ENCODE peak calls at places on chromosomes 11 and 22, in six cellular contexts. H is MM.1S, W is BE2C, X is aorta, P is prostate gland, Y is brain microvascular endothelial cell. R is an unnamed sample.

GRCh38 chr11:59172345-59173079 is 580 bp downstream of the DTX4 start:
- DNase-seq in P (no peak), Y (no peak), W (no peak), H (peak), X (no peak), R (no peak)

GRCh38 chr11:130801287-130802146 is 114.8 kb downstream of the SNX19 start:
- DNase-seq in P (no peak), H (peak), W (no peak), Y (peak), X (no peak), R (no peak)

GRCh38 chr11:71356280-71356876 is 91.8 kb downstream of the DHCR7 start:
- DNase-seq in Y (no peak), P (no peak), W (no peak), X (no peak), H (no peak), R (no peak)

GRCh38 chr11:122727101-122727929 is 71.8 kb downstream of the UBASH3B start:
- DNase-seq in X (no peak), W (no peak), H (peak), P (no peak), Y (no peak), R (no peak)

GRCh38 chr11:3824714-3825472 is 15.9 kb downstream of the RHOG start:
- DNase-seq in H (peak), X (peak), W (peak), Y (peak), P (no peak), R (no peak)

GRCh38 chr11:121540627-121541026 is 87.9 kb upstream of the SORL1-AS1 start:
- DNase-seq in Y (no peak), W (no peak), P (no peak), X (no peak), H (no peak), R (no peak)

GRCh38 chr11:101618691-101619090 is 34.9 kb upstream of the TRPC6 start:
- DNase-seq in X (no peak), Y (peak), H (no peak), W (no peak), P (no peak), R (peak)

GRCh38 chr11:6618117-6619020 is 853 bp downstream of the TPP1 start:
- DNase-seq in H (no peak), Y (peak), W (no peak), X (no peak), P (peak), R (peak)

GRCh38 chr22:48944756-48945620 is 882.7 kb downstream of the BRD1 start:
- DNase-seq in W (no peak), P (no peak), X (peak), Y (no peak), H (no peak), R (no peak)

GRCh38 chr11:65424200-65425104 is 1.9 kb downstream of the NEAT1 start:
- DNase-seq in P (no peak), X (peak), W (peak), Y (peak), H (peak), R (no peak)

GRCh38 chr11:12019337-12019736 is 10.9 kb upstream of the DKK3 start:
- DNase-seq in Y (no peak), X (no peak), P (peak), W (no peak), H (no peak), R (peak)

GRCh38 chr22:37624017-37624365 is 15.4 kb downstream of the GGA1 start:
- DNase-seq in H (no peak), X (no peak), P (no peak), W (no peak), Y (no peak), R (no peak)

GRCh38 chr11:36091256-36091811 is 147.5 kb downstream of the LDLRAD3 start:
- DNase-seq in P (no peak), X (no peak), W (no peak), H (no peak), Y (peak), R (no peak)

GRCh38 chr11:66934971-66935779 is 23.0 kb downstream of the PC start:
- DNase-seq in H (no peak), Y (no peak), X (no peak), P (no peak), W (no peak), R (peak)

GRCh38 chr11:9253086-9253485 is 12.1 kb downstream of the DENND5A start:
- DNase-seq in X (no peak), H (no peak), P (peak), W (no peak), Y (no peak), R (no peak)

GRCh38 chr11:23403210-23404185 is 543.2 kb upstream of the CCDC179 start:
- DNase-seq in H (no peak), X (peak), W (no peak), Y (no peak), P (no peak), R (no peak)

GRCh38 chr11:28342704-28343103 is 234.5 kb downstream of the METTL15 start:
- DNase-seq in X (no peak), W (no peak), P (no peak), Y (no peak), H (no peak), R (no peak)

GRCh38 chr22:19497245-19497644 is 17.5 kb downstream of the CDC45 start:
- DNase-seq in P (no peak), X (no peak), H (no peak), W (peak), Y (peak), R (peak)

GRCh38 chr11:4154503-4154902 is 59.9 kb downstream of the RRM1 start:
- DNase-seq in X (no peak), H (no peak), W (no peak), Y (no peak), P (no peak), R (no peak)

GRCh38 chr22:39900306-39901227 is at the start of gene GRAP2:
- DNase-seq in X (no peak), P (no peak), H (peak), Y (no peak), W (no peak), R (no peak)

GRCh38 chr11:100515087-100515486 is 172.0 kb upstream of the ARHGAP42 start:
- DNase-seq in X (no peak), H (no peak), W (no peak), Y (peak), P (no peak), R (no peak)

GRCh38 chr22:40878937-40879336 is 17.0 kb upstream of the DNAJB7 start:
- DNase-seq in W (no peak), H (no peak), X (no peak), P (no peak), Y (no peak), R (no peak)

GRCh38 chr11:120343429-120343828 is 7.2 kb downstream of the ARHGEF12 start:
- DNase-seq in H (peak), W (no peak), X (no peak), Y (no peak), P (no peak), R (no peak)

GRCh38 chr11:75514596-75514995 is 11.1 kb downstream of the GDPD5 start:
- DNase-seq in W (no peak), H (no peak), X (no peak), Y (no peak), P (no peak), R (no peak)

GRCh38 chr11:65545853-65546216 is 12.3 kb downstream of the LTBP3 start:
- DNase-seq in W (no peak), X (no peak), Y (no peak), H (no peak), P (no peak), R (no peak)

GRCh38 chr11:27395556-27396258 is 32.7 kb upstream of the CCDC34 start:
- DNase-seq in W (no peak), P (peak), X (no peak), Y (no peak), H (no peak), R (no peak)

GRCh38 chr22:40684728-40685127 is 5.4 kb downstream of the MCHR1 start:
- DNase-seq in P (no peak), W (no peak), Y (no peak), X (no peak), H (no peak), R (no peak)

GRCh38 chr22:44272330-44272729 is 40.4 kb downstream of the SHISAL1 start:
- DNase-seq in W (no peak), H (no peak), Y (no peak), P (no peak), X (no peak), R (no peak)

GRCh38 chr11:19359425-19360000 is 118.8 kb upstream of the E2F8 start:
- DNase-seq in P (no peak), W (no peak), H (no peak), X (no peak), Y (no peak), R (no peak)

GRCh38 chr11:65920035-65920802 is 993 bp downstream of the DRAP1 start:
- DNase-seq in Y (no peak), P (no peak), H (no peak), W (peak), X (no peak), R (no peak)

GRCh38 chr11:279040-279965 is 1.1 kb downstream of the NLRP6 start:
- DNase-seq in H (no peak), Y (no peak), P (no peak), X (no peak), W (no peak), R (no peak)

GRCh38 chr11:278001-278951 is at the start of gene NLRP6:
- DNase-seq in X (no peak), P (no peak), W (no peak), Y (no peak), H (no peak), R (no peak)

GRCh38 chr11:280762-281485 is 2.7 kb downstream of the NLRP6 start:
- DNase-seq in H (no peak), P (no peak), Y (no peak), X (peak), W (no peak), R (no peak)

GRCh38 chr11:281486-282161 is 3.4 kb downstream of the NLRP6 start:
- DNase-seq in P (no peak), W (no peak), X (peak), Y (no peak), H (no peak), R (no peak)

DNA sequence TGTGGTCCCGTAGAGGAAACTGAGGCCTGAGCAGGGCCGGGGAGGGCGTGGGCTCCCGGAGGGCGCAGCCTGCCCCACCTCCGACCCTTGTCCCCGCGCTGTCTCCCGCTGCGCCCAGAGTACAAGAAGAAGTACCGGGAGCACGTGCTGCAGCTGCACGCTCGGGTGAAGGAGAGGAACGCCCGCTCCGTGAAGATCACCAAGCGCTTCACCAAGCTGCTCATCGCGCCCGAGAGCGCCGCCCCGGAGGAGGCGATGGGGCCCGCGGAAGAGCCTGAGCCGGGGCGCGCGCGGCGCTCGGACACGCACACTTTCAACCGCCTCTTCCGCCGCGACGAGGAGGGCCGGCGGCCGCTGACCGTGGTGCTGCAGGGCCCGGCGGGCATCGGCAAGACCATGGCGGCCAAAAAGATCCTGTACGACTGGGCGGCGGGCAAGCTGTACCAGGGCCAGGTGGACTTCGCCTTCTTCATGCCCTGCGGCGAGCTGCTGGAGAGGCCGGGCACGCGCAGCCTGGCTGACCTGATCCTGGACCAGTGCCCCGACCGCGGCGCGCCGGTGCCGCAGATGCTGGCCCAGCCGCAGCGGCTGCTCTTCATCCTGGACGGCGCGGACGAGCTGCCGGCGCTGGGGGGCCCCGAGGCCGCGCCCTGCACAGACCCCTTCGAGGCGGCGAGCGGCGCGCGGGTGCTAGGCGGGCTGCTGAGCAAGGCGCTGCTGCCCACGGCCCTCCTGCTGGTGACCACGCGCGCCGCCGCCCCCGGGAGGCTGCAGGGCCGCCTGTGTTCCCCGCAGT is 2.0 kb downstream of the NLRP6 start:
- DNase-seq in X (no peak), W (no peak), P (no peak), Y (no peak), H (no peak), R (no peak)
- H3K4me3 ChIP-seq in X (no peak), W (no peak), P (peak), Y (no peak), H (no peak), R (peak)

DNA sequence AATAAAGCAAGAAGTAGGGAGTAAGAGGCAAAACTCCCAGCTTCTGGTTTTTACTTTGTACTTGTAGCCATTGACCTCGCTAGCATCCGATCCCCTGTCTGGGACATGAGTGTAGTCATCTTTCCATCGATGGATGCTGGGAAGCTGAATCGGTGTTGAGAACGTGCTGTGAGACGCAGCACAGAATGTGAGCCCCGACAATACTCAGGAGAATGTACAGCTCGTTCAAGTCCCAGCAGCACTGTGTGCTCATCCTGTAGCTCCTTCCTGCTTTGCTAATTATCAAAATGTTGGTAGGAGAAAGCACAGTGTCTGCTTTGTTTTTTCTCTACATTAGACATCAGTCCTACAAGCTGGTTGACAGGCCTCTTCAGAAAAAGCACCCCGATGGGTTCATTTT is 56.6 kb downstream of the JAM3 start:
- DNase-seq in H (no peak), X (no peak), P (no peak), W (no peak), Y (no peak), R (no peak)
- H3K4me3 ChIP-seq in H (no peak), X (peak), P (peak), W (no peak), Y (no peak), R (no peak)

DNA sequence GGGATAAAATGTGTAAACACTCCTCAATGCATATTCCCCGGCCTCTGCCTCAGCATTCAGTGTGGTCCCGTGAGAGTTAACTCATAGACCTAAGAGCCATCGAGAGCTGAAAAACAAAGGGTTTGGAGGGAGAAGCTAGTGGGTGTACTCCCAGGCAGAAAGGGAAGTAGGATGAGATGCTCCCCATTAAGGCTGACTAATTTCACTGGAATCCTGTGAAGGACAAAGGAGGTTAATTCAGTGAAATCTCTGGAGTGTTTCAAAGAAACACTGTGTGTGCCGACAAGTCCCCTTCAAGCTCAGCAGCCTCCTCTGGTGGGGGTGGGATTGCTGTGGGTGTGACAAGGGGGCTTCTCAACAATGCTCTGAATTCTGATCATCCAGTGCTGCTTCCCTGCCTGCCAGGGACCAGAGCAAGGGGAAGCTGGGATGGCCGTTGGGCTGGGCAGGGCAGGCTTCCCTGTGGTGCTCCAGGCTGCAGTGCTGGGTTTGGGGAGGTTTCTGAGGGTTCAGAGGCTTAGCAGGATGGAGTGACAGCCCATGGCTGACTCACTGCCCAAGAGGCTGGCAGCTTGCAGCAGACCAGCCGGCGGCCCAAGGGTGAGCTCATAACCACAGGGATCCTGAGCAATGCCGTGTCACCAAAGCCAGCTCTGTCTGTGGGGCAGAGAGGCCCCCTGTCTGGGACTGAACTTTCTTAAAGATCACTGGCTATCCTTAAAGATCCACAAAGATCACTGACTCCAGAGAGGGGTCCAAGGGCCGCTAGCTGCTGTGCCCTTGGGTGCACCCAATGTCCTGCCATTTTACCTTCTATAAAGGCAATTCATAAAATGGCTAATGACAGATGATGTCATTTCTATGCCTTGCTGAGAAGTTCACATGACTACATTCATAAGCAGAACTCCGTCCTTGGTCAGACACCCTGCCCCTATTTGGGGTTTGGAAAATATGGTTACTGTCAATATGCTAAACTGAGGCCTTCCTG is 61.3 kb upstream of the BMAL1 start:
- DNase-seq in P (no peak), Y (peak), H (no peak), X (peak), W (no peak), R (peak)
- H3K4me3 ChIP-seq in P (no peak), Y (peak), H (no peak), X (no peak), W (no peak), R (peak)

GRCh38 chr11:126990716-126991480 is 9.7 kb downstream of the KIRREL3 start:
- DNase-seq in X (no peak), P (no peak), H (no peak), W (no peak), Y (no peak), R (no peak)

GRCh38 chr11:126993599-126993998 is 7.0 kb downstream of the KIRREL3 start:
- DNase-seq in X (no peak), Y (no peak), W (no peak), H (no peak), P (no peak), R (no peak)

GRCh38 chr11:126991596-126991995 is 9.0 kb downstream of the KIRREL3 start:
- DNase-seq in W (no peak), Y (no peak), H (no peak), P (no peak), X (no peak), R (no peak)

GRCh38 chr11:126992804-126993111 is 7.8 kb downstream of the KIRREL3 start:
- DNase-seq in P (no peak), Y (peak), H (no peak), X (no peak), W (no peak), R (peak)

GRCh38 chr11:126992065-126992803 is 8.3 kb downstream of the KIRREL3 start:
- DNase-seq in H (no peak), Y (peak), P (no peak), W (no peak), X (no peak), R (peak)
- H3K4me3 ChIP-seq in H (no peak), Y (peak), P (no peak), W (no peak), X (no peak), R (peak)

GRCh38 chr11:106421673-106422292 is 344.3 kb downstream of the AASDHPPT start:
- DNase-seq in H (no peak), W (no peak), Y (no peak), P (no peak), X (no peak), R (no peak)

GRCh38 chr11:106420048-106420665 is 342.7 kb downstream of the AASDHPPT start:
- DNase-seq in W (no peak), P (no peak), Y (no peak), H (no peak), X (no peak), R (no peak)

GRCh38 chr11:106415510-106415909 is 338.0 kb downstream of the AASDHPPT start:
- DNase-seq in Y (no peak), W (no peak), X (no peak), H (no peak), P (no peak), R (no peak)

GRCh38 chr11:106420686-106421085 is 343.2 kb downstream of the AASDHPPT start:
- DNase-seq in Y (no peak), W (no peak), H (no peak), P (no peak), X (no peak), R (no peak)

GRCh38 chr11:106418786-106419185 is 341.3 kb downstream of the AASDHPPT start:
- DNase-seq in W (no peak), Y (no peak), P (no peak), X (no peak), H (no peak), R (no peak)
- H3K4me3 ChIP-seq in W (no peak), Y (no peak), P (no peak), X (no peak), H (no peak), R (no peak)

GRCh38 chr11:73333173-73333572 is 25.1 kb downstream of the ARHGEF17 start:
- DNase-seq in W (no peak), Y (no peak), P (no peak), H (no peak), X (no peak), R (no peak)
- H3K4me3 ChIP-seq in W (no peak), Y (no peak), P (no peak), H (no peak), X (no peak), R (no peak)

R was measured in skeletal muscle cell.